ENCODE peak calls at places on chromosomes 16 and 17, in six cellular contexts. X is NT2/D1, F is tibial artery, P is lung, S is fibroblast of lung, J is heart right ventricle. A is an unnamed sample. For H3K36me3, the result is how much of the 10 kb centered on the place peaks cover.

GRCh38 chr16:84485255-84486010 is 19.0 kb downstream of the MEAK7 start:
- DNase-seq in X (no peak), F (no peak), P (peak), S (no peak), J (no peak), A (no peak)

GRCh38 chr17:2598166-2598565 is 4.7 kb downstream of the PAFAH1B1 start:
- DNase-seq in X (no peak), F (no peak), P (no peak), S (peak), J (no peak), A (no peak)

GRCh38 chr16:23830276-23830675 is 5.5 kb upstream of the PRKCB start:
- DNase-seq in X (no peak), F (no peak), P (no peak), S (no peak), J (no peak), A (no peak)

GRCh38 chr17:76078859-76079576 is at the start of gene ZACN:
- DNase-seq in X (no peak), F (no peak), P (no peak), S (no peak), J (no peak), A (no peak)

GRCh38 chr16:12907670-12908233 is 6.4 kb downstream of the SHISA9 start:
- DNase-seq in X (no peak), F (no peak), P (no peak), S (no peak), J (no peak), A (no peak)

GRCh38 chr16:72821551-72821950 is 226.4 kb downstream of the ZFHX3 start:
- DNase-seq in X (no peak), F (no peak), P (no peak), S (no peak), J (no peak), A (no peak)

GRCh38 chr17:57597531-57598453 is 147.3 kb downstream of the CCDC182 start:
- DNase-seq in X (peak), F (peak), P (peak), S (peak), J (peak), A (no peak)

GRCh38 chr17:79960788-79961522 is 74.7 kb downstream of the TBC1D16 start:
- DNase-seq in X (no peak), F (no peak), P (no peak), S (peak), J (no peak), A (no peak)

GRCh38 chr17:79400989-79401703 is 209.7 kb downstream of the RBFOX3 start:
- DNase-seq in X (peak), F (peak), P (peak), S (peak), J (peak), A (peak)

GRCh38 chr17:76388966-76389888 is 4.8 kb downstream of the SPHK1 start:
- DNase-seq in X (no peak), F (no peak), P (no peak), S (no peak), J (no peak), A (no peak)

GRCh38 chr17:26809033-26809432 is 484.9 kb upstream of the WSB1 start:
- DNase-seq in X (no peak), F (no peak), P (no peak), S (peak), J (no peak), A (no peak)

GRCh38 chr16:75820672-75821071 is 94.4 kb upstream of the CPHXL start:
- DNase-seq in X (no peak), F (no peak), P (no peak), S (no peak), J (no peak), A (no peak)

GRCh38 chr17:80220709-80221215 is 535 bp downstream of the SLC26A11 start:
- DNase-seq in X (no peak), F (no peak), P (no peak), S (no peak), J (no peak), A (peak)

GRCh38 chr17:50459081-50459676 is 9.5 kb downstream of the CHAD start:
- DNase-seq in X (no peak), F (no peak), P (peak), S (no peak), J (no peak), A (no peak)

GRCh38 chr17:76993636-76994035 is 125.4 kb downstream of the MGAT5B start:
- DNase-seq in X (no peak), F (no peak), P (no peak), S (no peak), J (no peak), A (no peak)

GRCh38 chr16:30644334-30644830 is 6.4 kb upstream of the PRR14 start:
- DNase-seq in X (no peak), F (no peak), P (no peak), S (no peak), J (no peak), A (no peak)

GRCh38 chr17:81910840-81911276 is 341 bp downstream of the PCYT2 start:
- DNase-seq in X (no peak), F (no peak), P (no peak), S (no peak), J (no peak), A (no peak)
- H3K36me3 ChIP-seq in X (half or more), F (half or more), P (under half), S (under half), J (half or more), A (half or more)

GRCh38 chr17:1546292-1546922 is 16.2 kb downstream of the PITPNA start:
- DNase-seq in X (no peak), F (no peak), P (no peak), S (peak), J (no peak), A (no peak)
- H3K36me3 ChIP-seq in X (half or more), F (half or more), P (under half), S (under half), J (half or more), A (under half)

DNA sequence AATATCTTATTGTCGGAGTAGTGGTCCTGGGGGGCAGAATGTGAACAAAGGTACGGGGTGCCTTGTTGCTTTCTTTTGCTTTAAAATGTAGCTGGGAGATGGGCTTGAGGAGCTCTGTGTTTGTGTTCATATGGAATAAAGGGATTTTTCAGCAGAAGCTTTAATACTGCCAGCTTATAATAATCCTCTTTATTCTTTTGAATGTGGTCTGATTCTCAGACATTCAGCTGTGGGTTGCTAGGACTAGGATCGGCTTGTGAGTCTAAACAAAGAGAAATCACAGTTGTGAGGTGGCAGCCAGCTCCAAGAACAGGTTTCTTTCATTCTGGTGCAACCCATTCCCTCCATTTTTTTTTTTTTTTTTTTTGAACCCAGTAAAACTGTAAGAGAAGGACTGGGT is 7.2 kb downstream of the MRPL58 start:
- DNase-seq in X (no peak), F (no peak), P (no peak), S (no peak), J (no peak), A (no peak)
- H3K36me3 ChIP-seq in X (half or more), F (under half), P (under half), S (under half), J (half or more), A (under half)

GRCh38 chr17:42200702-42201101 is 6.4 kb upstream of the GHDC start:
- DNase-seq in X (no peak), F (no peak), P (no peak), S (peak), J (peak), A (no peak)
- H3K36me3 ChIP-seq in X (under half), F (half or more), P (under half), S (under half), J (half or more), A (under half)

GRCh38 chr16:89895482-89896250 is 22.3 kb downstream of the TCF25 start:
- DNase-seq in X (no peak), F (no peak), P (no peak), S (no peak), J (no peak), A (no peak)
- H3K36me3 ChIP-seq in X (half or more), F (half or more), P (under half), S (under half), J (half or more), A (half or more)